ENCODE peak calls at places on chromosomes 13 and 19, in nine cellular contexts. E is GM23338, B is neural progenitor cell, K is HCT116, F is hepatocyte, N is GM23248, O is SK-N-SH, W is PC-3, C is MM.1S. M is an unnamed sample.

GRCh38 chr19:632228-633067 is 889 bp downstream of the POLRMT start:
- DNase-seq in W (peak), B (peak), N (peak), C (peak), F (peak), K (no peak), E (peak), O (peak), M (peak)

GRCh38 chr13:83618966-83619365 is 263.3 kb downstream of the SLITRK1 start:
- DNase-seq in W (peak), N (peak), C (no peak), O (no peak), E (no peak), K (peak), B (no peak), F (no peak), M (no peak)

GRCh38 chr19:55670280-55671053 is 4.6 kb upstream of the EPN1 start:
- DNase-seq in E (no peak), K (no peak), W (no peak), F (no peak), N (no peak), B (peak), O (no peak), C (peak), M (no peak)

GRCh38 chr13:114049026-114049425 is 75.2 kb upstream of the C13orf46 start:
- DNase-seq in C (peak), O (no peak), E (no peak), W (no peak), F (no peak), N (no peak), K (no peak), B (no peak), M (peak)

GRCh38 chr19:15091918-15092753 is 10.1 kb downstream of the OR1I1 start:
- DNase-seq in W (peak), E (peak), O (peak), C (peak), F (peak), K (peak), N (peak), B (peak), M (peak)

GRCh38 chr19:493391-494170 is 2.7 kb upstream of the MADCAM1 start:
- DNase-seq in C (no peak), B (no peak), N (no peak), E (no peak), F (peak), K (no peak), O (no peak), W (no peak), M (no peak)

GRCh38 chr13:34162545-34162936 is 344.6 kb downstream of the RFC3 start:
- DNase-seq in F (no peak), O (no peak), K (no peak), E (no peak), W (no peak), N (peak), C (no peak), B (no peak), M (no peak)

GRCh38 chr13:110913322-110913721 is 1.5 kb downstream of the ANKRD10 start:
- DNase-seq in B (peak), W (peak), F (peak), O (no peak), K (no peak), N (peak), C (peak), E (no peak), M (peak)

GRCh38 chr19:37654118-37654517 is 1.1 kb downstream of the ZFP30 start:
- DNase-seq in E (no peak), O (peak), C (no peak), F (no peak), W (no peak), B (no peak), K (no peak), N (no peak), M (no peak)

GRCh38 chr19:43675269-43675879 is 5.4 kb upstream of the PLAUR start:
- DNase-seq in B (no peak), O (no peak), K (peak), F (peak), C (peak), E (peak), W (peak), N (peak), M (no peak)

GRCh38 chr13:23754506-23754905 is 134.7 kb downstream of the MIPEP start:
- DNase-seq in K (no peak), N (no peak), C (no peak), O (no peak), E (no peak), W (no peak), B (no peak), F (no peak), M (no peak)

GRCh38 chr13:49357694-49358093 is 86.2 kb downstream of the CAB39L start:
- DNase-seq in N (peak), K (no peak), F (no peak), E (no peak), B (no peak), O (no peak), W (peak), C (no peak), M (no peak)

GRCh38 chr13:110156186-110157065 is 150.5 kb downstream of the COL4A1 start:
- DNase-seq in B (no peak), N (no peak), F (no peak), O (no peak), E (no peak), W (no peak), C (no peak), K (no peak), M (no peak)

GRCh38 chr13:35855531-35856019 is 275.6 kb downstream of the DCLK1 start:
- DNase-seq in B (peak), C (no peak), O (no peak), F (no peak), E (peak), K (peak), N (peak), W (peak), M (no peak)

GRCh38 chr13:111656439-111656838 is 336.0 kb downstream of the TEX29 start:
- DNase-seq in O (no peak), C (no peak), B (no peak), K (no peak), W (no peak), E (no peak), N (no peak), F (no peak), M (no peak)

GRCh38 chr19:54141356-54141755 is 3.8 kb downstream of the CNOT3 start:
- DNase-seq in C (no peak), B (no peak), N (peak), F (no peak), O (no peak), K (no peak), E (no peak), W (no peak), M (no peak)
- TF ChIP-seq EZH2phosphoT487 in C (no peak), B (no peak), N (no peak), F (no peak), O (no peak), K (no peak), E (no peak), W (no peak), M (no peak)

GRCh38 chr13:40664100-40665060 is 2.1 kb downstream of the FOXO1 start:
- DNase-seq in K (no peak), C (peak), W (peak), E (peak), F (peak), N (peak), O (peak), B (peak), M (peak)
- TF ChIP-seq EZH2phosphoT487 in K (no peak), C (no peak), W (no peak), E (no peak), F (no peak), N (no peak), O (no peak), B (peak), M (no peak)

GRCh38 chr13:51724721-51725120 is 79.2 kb downstream of the DHRS12 start:
- DNase-seq in O (no peak), C (no peak), F (no peak), E (no peak), W (no peak), B (no peak), K (no peak), N (no peak), M (no peak)

GRCh38 chr13:51728275-51728673 is 75.7 kb downstream of the DHRS12 start:
- DNase-seq in E (no peak), N (no peak), K (no peak), F (no peak), B (no peak), W (no peak), O (no peak), C (no peak), M (no peak)

GRCh38 chr13:51727634-51728274 is 76.2 kb downstream of the DHRS12 start:
- DNase-seq in W (no peak), K (no peak), F (no peak), E (no peak), B (no peak), O (no peak), C (no peak), N (no peak), M (no peak)

GRCh38 chr13:51728972-51729371 is 75.0 kb downstream of the DHRS12 start:
- DNase-seq in B (no peak), O (no peak), C (no peak), K (no peak), E (peak), W (peak), F (no peak), N (peak), M (no peak)

GRCh38 chr13:51726446-51727185 is 77.3 kb downstream of the DHRS12 start:
- DNase-seq in F (no peak), K (no peak), O (no peak), B (no peak), N (peak), E (no peak), C (no peak), W (no peak), M (no peak)
- TF ChIP-seq EZH2phosphoT487 in F (no peak), K (no peak), O (no peak), B (no peak), N (no peak), E (no peak), C (no peak), W (no peak), M (no peak)

DNA sequence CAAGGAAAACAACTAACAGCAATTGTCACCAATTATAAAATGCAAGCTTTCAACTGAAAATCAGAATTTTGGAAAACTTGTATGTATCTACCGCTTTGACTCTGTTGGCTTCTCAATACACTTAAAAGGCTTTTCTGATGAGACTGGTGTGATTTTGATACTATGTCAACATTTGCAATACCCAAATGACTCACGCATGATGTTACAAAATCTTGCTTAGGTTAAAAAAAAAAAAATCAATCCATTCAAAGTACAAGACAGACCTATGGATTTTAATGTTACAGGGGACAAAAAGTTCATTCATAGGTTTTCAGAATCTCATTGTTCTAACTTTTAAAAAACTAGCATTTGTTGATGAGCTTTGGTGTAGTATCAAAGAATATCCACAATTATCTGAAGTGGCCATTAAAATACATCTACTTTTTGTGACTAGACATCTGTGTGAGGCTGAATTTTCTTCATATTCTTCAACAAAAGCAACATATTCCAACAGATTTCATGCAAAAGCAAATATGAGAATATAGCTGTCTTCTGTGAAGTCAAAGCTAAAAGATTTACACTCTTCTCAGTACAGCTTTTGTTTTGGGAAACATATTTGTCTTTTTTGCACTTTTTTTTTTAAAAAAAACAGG is 10.7 kb downstream of the ELF1 start:
- DNase-seq in C (no peak), K (no peak), E (no peak), F (peak), O (no peak), B (no peak), N (peak), W (peak), M (no peak)
- TF ChIP-seq EZH2phosphoT487 in C (no peak), K (no peak), E (no peak), F (no peak), O (no peak), B (no peak), N (no peak), W (no peak), M (no peak)

DNA sequence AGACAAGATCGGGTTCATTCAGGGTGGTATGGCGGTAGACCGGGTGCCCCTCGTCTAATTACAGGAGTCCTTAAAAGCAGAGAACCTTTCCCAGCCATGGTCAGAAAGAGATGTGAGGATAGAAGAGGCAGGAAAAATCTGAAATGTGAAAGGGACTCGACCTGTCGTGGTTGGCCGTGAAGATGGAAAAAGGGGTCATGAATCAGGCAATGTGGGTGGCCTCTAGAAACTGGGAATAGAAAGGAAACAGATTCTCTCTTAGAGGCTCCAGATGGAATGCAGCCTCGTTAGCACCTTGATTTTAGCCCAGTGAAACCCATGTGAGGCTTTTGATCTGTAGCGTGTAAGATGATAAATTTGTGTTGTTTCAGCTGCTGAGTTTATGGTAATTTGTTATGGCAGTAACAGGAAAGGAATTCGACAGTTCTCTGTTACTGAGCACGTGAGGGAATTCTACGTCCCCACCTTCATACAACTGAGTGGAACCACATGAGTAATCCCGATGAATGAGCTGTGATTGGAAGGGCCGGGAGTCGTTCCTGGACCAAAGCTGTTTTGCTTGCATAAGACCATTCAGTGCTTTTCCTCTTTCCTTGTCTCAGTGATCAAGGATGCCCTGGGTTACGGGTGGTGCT is 11.0 kb upstream of the CA11 start:
- DNase-seq in W (peak), C (no peak), B (no peak), E (no peak), N (peak), F (peak), K (no peak), O (no peak), M (no peak)
- TF ChIP-seq EZH2phosphoT487 in W (no peak), C (no peak), B (no peak), E (no peak), N (no peak), F (no peak), K (no peak), O (no peak), M (no peak)

GRCh38 chr19:39070888-39071287 is 13.3 kb upstream of the ACP7 start:
- DNase-seq in K (no peak), N (peak), C (no peak), O (no peak), B (no peak), F (no peak), E (no peak), W (no peak), M (no peak)
- TF ChIP-seq EZH2phosphoT487 in K (no peak), N (no peak), C (no peak), O (no peak), B (no peak), F (no peak), E (no peak), W (no peak), M (no peak)

GRCh38 chr19:10568826-10569651 is at the start of gene CDKN2D:
- DNase-seq in K (peak), F (peak), N (peak), O (peak), C (peak), W (peak), E (peak), B (peak), M (peak)
- TF ChIP-seq EZH2phosphoT487 in K (no peak), F (no peak), N (no peak), O (no peak), C (no peak), W (no peak), E (no peak), B (no peak), M (no peak)

GRCh38 chr19:8615813-8616596 is 5.5 kb upstream of the ADAMTS10 start:
- DNase-seq in N (peak), K (peak), B (peak), F (peak), C (peak), E (peak), O (peak), W (peak), M (peak)
- TF ChIP-seq EZH2phosphoT487 in N (no peak), K (no peak), B (no peak), F (no peak), C (no peak), E (no peak), O (no peak), W (no peak), M (no peak)

DNA sequence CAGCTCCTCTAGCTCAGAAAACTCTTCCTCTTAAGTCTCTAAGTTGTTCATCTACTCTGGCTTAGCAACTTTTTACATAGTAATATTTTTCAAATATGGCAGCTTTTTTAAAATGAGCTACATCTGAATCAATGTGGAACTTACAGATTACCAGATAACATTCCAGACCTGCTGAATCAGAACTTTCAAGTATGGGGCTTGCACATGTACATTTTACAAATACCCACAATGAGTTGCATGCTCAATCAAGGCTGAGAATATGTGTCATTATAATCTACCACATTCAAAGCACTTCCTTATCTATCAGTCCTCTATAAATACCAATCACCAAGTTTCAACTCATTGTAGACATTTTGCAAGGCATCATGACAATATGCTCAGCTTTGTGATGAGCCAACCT is 383.1 kb downstream of the FGF14 start:
- DNase-seq in W (no peak), F (no peak), B (no peak), O (no peak), K (no peak), E (no peak), C (no peak), N (no peak), M (no peak)
- TF ChIP-seq EZH2phosphoT487 in W (no peak), F (no peak), B (no peak), O (no peak), K (no peak), E (no peak), C (no peak), N (no peak), M (no peak)

M was measured in OCI-LY7.